ENCODE peak calls at places on chromosomes 13 and 19, in four cellular contexts. One of them, this sample, is unnamed.
A peak's percentile ranks its signal among the peaks of the same experiment; 100 is the strongest.

GRCh38 chr19:1977116-1977515 is 36.1 kb downstream of the CSNK1G2 start:
- DNase-seq in WTC11: no peak
- DNase-seq in GM12878: no peak
- DNase-seq in K562: peak; percentile 86
- DNase-seq in this sample: no peak

GRCh38 chr13:113919761-113920160 is 54.1 kb downstream of the C13orf46 start:
- DNase-seq in WTC11: peak; percentile 2
- DNase-seq in K562: no peak
- DNase-seq in GM12878: no peak
- DNase-seq in this sample: no peak

GRCh38 chr19:6423499-6424189 is 967 bp downstream of the KHSRP start:
- DNase-seq in GM12878: no peak
- DNase-seq in WTC11: peak; percentile 59
- DNase-seq in K562: peak; percentile 46
- DNase-seq in this sample: peak; percentile 49

GRCh38 chr13:102117175-102117830 is 284.5 kb downstream of the FGF14 start:
- DNase-seq in GM12878: no peak
- DNase-seq in WTC11: no peak
- DNase-seq in K562: no peak
- DNase-seq in this sample: no peak

GRCh38 chr13:79692846-79693245 is 211.9 kb downstream of the NDFIP2 start:
- DNase-seq in K562: no peak
- DNase-seq in WTC11: no peak
- DNase-seq in GM12878: no peak
- DNase-seq in this sample: no peak

GRCh38 chr13:112697756-112698655 is 8.2 kb downstream of the ATP11A start:
- DNase-seq in GM12878: no peak
- DNase-seq in WTC11: peak; percentile 10
- DNase-seq in K562: no peak
- DNase-seq in this sample: peak; percentile 53

GRCh38 chr19:1322198-1322981 is 36.7 kb downstream of the EFNA2 start:
- DNase-seq in WTC11: no peak
- DNase-seq in GM12878: no peak
- DNase-seq in K562: no peak
- DNase-seq in this sample: no peak

GRCh38 chr13:40338217-40338616 is 328.2 kb downstream of the FOXO1 start:
- DNase-seq in WTC11: no peak
- DNase-seq in K562: no peak
- DNase-seq in GM12878: no peak
- DNase-seq in this sample: no peak

GRCh38 chr19:18419699-18420460 is 682 bp downstream of the SSBP4 start:
- DNase-seq in WTC11: no peak
- DNase-seq in K562: peak; percentile 54
- DNase-seq in GM12878: no peak
- DNase-seq in this sample: peak; percentile 55

GRCh38 chr19:7928741-7929701 is 3.1 kb upstream of the CTXN1 start:
- DNase-seq in GM12878: no peak
- DNase-seq in WTC11: peak; percentile 84
- DNase-seq in K562: peak; percentile 72
- DNase-seq in this sample: peak; percentile 53

GRCh38 chr19:4362871-4363545 is 19.6 kb downstream of the MPND start:
- DNase-seq in GM12878: no peak
- DNase-seq in K562: no peak
- DNase-seq in WTC11: peak; percentile 44
- DNase-seq in this sample: no peak

GRCh38 chr13:99434258-99434788 is 66.9 kb upstream of the TM9SF2 start:
- DNase-seq in K562: peak; percentile 67
- DNase-seq in GM12878: no peak
- DNase-seq in WTC11: peak; percentile 53
- DNase-seq in this sample: peak; percentile 17

GRCh38 chr19:31166206-31166605 is 183.0 kb downstream of the TSHZ3 start:
- DNase-seq in WTC11: no peak
- DNase-seq in K562: no peak
- DNase-seq in GM12878: no peak
- DNase-seq in this sample: no peak

GRCh38 chr19:14375582-14376291 is 5.5 kb upstream of the ADGRE5 start:
- DNase-seq in WTC11: no peak
- DNase-seq in K562: peak; percentile 6
- DNase-seq in GM12878: no peak
- DNase-seq in this sample: no peak

GRCh38 chr13:44974056-44974798 is 15.0 kb downstream of the NUFIP1 start:
- DNase-seq in GM12878: peak; percentile 37
- DNase-seq in K562: no peak
- DNase-seq in WTC11: no peak
- DNase-seq in this sample: no peak

GRCh38 chr19:36524617-36525016 is 3.5 kb downstream of the ZNF260 start:
- DNase-seq in K562: no peak
- DNase-seq in WTC11: no peak
- DNase-seq in GM12878: no peak
- DNase-seq in this sample: no peak

GRCh38 chr13:99304541-99304940 is 2.7 kb downstream of the GPR183 start:
- DNase-seq in WTC11: no peak
- DNase-seq in K562: no peak
- DNase-seq in GM12878: no peak
- DNase-seq in this sample: no peak

GRCh38 chr19:6108721-6109633 is 1.3 kb downstream of the RFX2 start:
- DNase-seq in K562: peak; percentile 37
- DNase-seq in GM12878: no peak
- DNase-seq in WTC11: peak; percentile 36
- DNase-seq in this sample: no peak

GRCh38 chr19:1026189-1027019 is at the start of gene CNN2:
- DNase-seq in K562: peak; percentile 76
- DNase-seq in GM12878: no peak
- DNase-seq in WTC11: peak; percentile 84
- DNase-seq in this sample: peak; percentile 64

GRCh38 chr19:38739440-38740251 is 4.6 kb downstream of the CAPN12 start:
- DNase-seq in WTC11: no peak
- DNase-seq in K562: no peak
- DNase-seq in GM12878: no peak
- DNase-seq in this sample: no peak

GRCh38 chr19:49639401-49640112 is 386 bp downstream of the RRAS start:
- DNase-seq in WTC11: no peak
- DNase-seq in GM12878: no peak
- DNase-seq in K562: no peak
- DNase-seq in this sample: no peak

DNA sequence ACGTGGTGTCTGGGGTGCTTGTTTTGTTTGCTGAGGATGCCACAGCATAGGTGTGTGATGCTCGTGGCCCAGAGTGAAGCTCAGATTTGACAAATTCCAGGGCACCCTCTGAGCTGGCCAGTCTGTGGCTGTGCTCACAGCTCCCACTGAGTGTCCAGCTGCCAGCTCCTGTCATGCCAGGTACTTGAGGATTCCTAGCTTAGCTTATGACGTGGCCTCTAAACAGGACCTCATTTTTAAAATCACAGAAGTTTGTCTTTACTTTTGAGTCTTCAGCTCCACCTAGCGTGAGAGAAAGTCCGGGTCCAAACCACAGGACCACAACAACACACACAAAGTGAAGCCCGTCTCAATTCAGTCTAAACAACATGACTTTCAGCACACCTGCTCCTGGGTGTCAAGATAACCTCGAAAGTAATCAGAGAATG is 117.3 kb downstream of the RAB20 start:
- DNase-seq in WTC11: no peak
- DNase-seq in K562: no peak
- DNase-seq in GM12878: no peak
- DNase-seq in this sample: no peak
- TF ChIP-seq TCF7 in WTC11: no peak
- TF ChIP-seq TCF7 in K562: no peak
- TF ChIP-seq TCF7 in GM12878: no peak
- TF ChIP-seq TCF7 in this sample: no peak

DNA sequence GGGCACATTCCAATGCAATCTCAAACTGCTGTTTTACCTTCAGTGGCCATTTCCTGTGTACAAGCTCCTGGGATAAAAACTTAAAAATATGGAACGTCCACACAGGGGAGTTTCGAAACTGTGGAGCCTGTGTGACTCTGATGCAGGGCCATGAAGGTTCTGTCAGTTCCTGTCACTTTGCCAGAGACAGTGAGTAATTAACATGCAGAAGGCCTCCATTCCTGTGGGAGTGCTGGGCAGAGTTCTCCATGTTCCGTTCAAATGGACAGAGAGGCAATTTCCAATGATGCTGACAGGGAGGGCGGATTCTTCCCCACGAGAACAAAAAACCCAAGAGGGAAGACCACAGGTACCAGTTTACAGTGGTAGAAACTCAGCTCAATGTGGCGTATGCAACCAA is 24.4 kb downstream of the WDR88 start:
- DNase-seq in GM12878: no peak
- DNase-seq in K562: peak; percentile 2
- DNase-seq in WTC11: no peak
- DNase-seq in this sample: peak; percentile 35
- TF ChIP-seq TCF7 in GM12878: no peak
- TF ChIP-seq TCF7 in K562: no peak
- TF ChIP-seq TCF7 in WTC11: no peak
- TF ChIP-seq TCF7 in this sample: no peak

DNA sequence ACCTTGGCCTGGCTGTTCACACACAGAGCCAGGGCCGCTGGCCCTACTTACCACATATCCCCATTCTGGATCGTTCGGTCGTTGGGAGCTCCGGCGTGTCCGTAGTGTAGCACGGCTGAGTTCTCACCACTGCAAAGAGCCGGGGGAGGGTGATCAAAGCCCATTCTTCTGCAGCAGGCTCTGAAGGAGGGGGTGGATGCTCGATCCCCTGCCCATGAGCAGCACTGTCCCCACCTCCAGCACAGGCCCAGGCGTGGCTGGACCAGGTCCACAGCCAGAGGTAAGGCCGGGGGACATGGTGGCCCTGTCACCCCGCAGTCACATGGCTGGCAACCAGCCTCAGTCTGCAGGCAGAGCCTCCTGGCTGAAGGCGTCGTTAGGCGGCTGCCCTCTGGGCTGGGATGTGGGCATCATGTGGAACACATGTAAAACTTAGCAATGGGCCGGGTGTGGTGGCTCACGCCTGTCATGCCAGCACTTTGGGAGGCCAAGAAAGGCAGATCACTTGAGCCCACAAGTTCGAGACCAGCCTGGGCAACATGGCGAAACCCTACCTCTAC is 38.2 kb downstream of the CEBPG start:
- DNase-seq in WTC11: no peak
- DNase-seq in GM12878: no peak
- DNase-seq in K562: no peak
- DNase-seq in this sample: no peak
- TF ChIP-seq TCF7 in WTC11: no peak
- TF ChIP-seq TCF7 in GM12878: no peak
- TF ChIP-seq TCF7 in K562: no peak
- TF ChIP-seq TCF7 in this sample: no peak

GRCh38 chr13:34512811-34513210 is 429.3 kb upstream of the NBEA start:
- DNase-seq in GM12878: no peak
- DNase-seq in K562: no peak
- DNase-seq in WTC11: no peak
- DNase-seq in this sample: no peak

GRCh38 chr13:34521166-34521565 is 420.9 kb upstream of the NBEA start:
- DNase-seq in GM12878: no peak
- DNase-seq in WTC11: no peak
- DNase-seq in K562: no peak
- DNase-seq in this sample: no peak

GRCh38 chr13:34513526-34513925 is 428.5 kb upstream of the NBEA start:
- DNase-seq in GM12878: no peak
- DNase-seq in K562: no peak
- DNase-seq in WTC11: no peak
- DNase-seq in this sample: no peak

DNA sequence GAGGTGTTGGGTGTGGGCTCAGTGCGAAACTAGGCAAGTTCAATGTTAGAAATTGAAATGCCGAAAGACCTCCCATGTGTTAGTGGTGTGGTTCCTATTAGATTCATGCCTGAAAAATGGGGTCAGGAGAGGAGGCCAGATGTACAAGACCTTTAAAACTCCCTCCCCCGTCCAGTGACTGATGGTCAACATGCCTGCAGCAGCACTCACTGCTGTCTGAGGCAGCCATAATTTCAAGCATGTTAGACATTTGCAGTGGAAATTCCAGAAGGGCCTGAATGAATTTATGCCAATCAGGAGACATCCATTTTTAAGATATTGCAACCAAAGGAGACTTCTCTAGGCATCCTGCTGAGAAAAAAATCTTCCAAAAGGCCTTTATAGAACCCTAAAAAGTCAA is 426.9 kb upstream of the NBEA start:
- DNase-seq in GM12878: no peak
- DNase-seq in WTC11: no peak
- DNase-seq in K562: no peak
- DNase-seq in this sample: no peak
- TF ChIP-seq TCF7 in GM12878: no peak
- TF ChIP-seq TCF7 in WTC11: no peak
- TF ChIP-seq TCF7 in K562: no peak
- TF ChIP-seq TCF7 in this sample: no peak

GRCh38 chr13:76812971-76813691 is 73.1 kb downstream of the KCTD12 start:
- DNase-seq in K562: no peak
- DNase-seq in GM12878: no peak
- DNase-seq in WTC11: no peak
- DNase-seq in this sample: no peak
- TF ChIP-seq TCF7 in K562: no peak
- TF ChIP-seq TCF7 in GM12878: no peak
- TF ChIP-seq TCF7 in WTC11: no peak
- TF ChIP-seq TCF7 in this sample: no peak

GRCh38 chr19:41997121-41997850 is 3.3 kb upstream of the ATP1A3 start:
- DNase-seq in WTC11: peak; percentile 81
- DNase-seq in GM12878: no peak
- DNase-seq in K562: peak; percentile 80
- DNase-seq in this sample: no peak
- TF ChIP-seq TCF7 in WTC11: no peak
- TF ChIP-seq TCF7 in GM12878: no peak
- TF ChIP-seq TCF7 in K562: no peak
- TF ChIP-seq TCF7 in this sample: no peak

GRCh38 chr13:103473081-103473480 is 406.9 kb upstream of the SLC10A2 start:
- DNase-seq in K562: no peak
- DNase-seq in GM12878: no peak
- DNase-seq in WTC11: no peak
- DNase-seq in this sample: no peak

GRCh38 chr13:103469771-103470170 is 403.6 kb upstream of the SLC10A2 start:
- DNase-seq in K562: no peak
- DNase-seq in GM12878: no peak
- DNase-seq in WTC11: no peak
- DNase-seq in this sample: no peak

GRCh38 chr13:103466761-103467160 is 400.5 kb upstream of the SLC10A2 start:
- DNase-seq in GM12878: no peak
- DNase-seq in K562: no peak
- DNase-seq in WTC11: no peak
- DNase-seq in this sample: no peak

GRCh38 chr13:103471896-103472295 is 405.7 kb upstream of the SLC10A2 start:
- DNase-seq in GM12878: no peak
- DNase-seq in WTC11: peak; percentile 9
- DNase-seq in K562: no peak
- DNase-seq in this sample: no peak
- TF ChIP-seq TCF7 in GM12878: no peak
- TF ChIP-seq TCF7 in WTC11: no peak
- TF ChIP-seq TCF7 in K562: no peak
- TF ChIP-seq TCF7 in this sample: no peak

GRCh38 chr13:94248454-94249233 is 230.8 kb downstream of the DCT start:
- DNase-seq in GM12878: no peak
- DNase-seq in WTC11: no peak
- DNase-seq in K562: no peak
- DNase-seq in this sample: no peak
- TF ChIP-seq TCF7 in GM12878: no peak
- TF ChIP-seq TCF7 in WTC11: no peak
- TF ChIP-seq TCF7 in K562: no peak
- TF ChIP-seq TCF7 in this sample: no peak